ENCODE peak calls at places on chromosome 16, in five cellular contexts. E is tibial nerve, Q is fibroblast of lung, V is adrenal gland, I is ovary. N is an unnamed sample. For H3K27me3, the result is how much of the 10 kb centered on the place peaks cover.

GRCh38 chr16:53502331-53503269 is at the start of gene AKTIP:
- DNase-seq in E (no peak), Q (peak), V (peak), I (peak), N (no peak)

GRCh38 chr16:84795338-84796053 is 24.3 kb upstream of the CRISPLD2 start:
- DNase-seq in E (peak), Q (peak), V (peak), I (peak), N (peak)

GRCh38 chr16:21683184-21683583 is 19.4 kb downstream of the OTOA start:
- DNase-seq in E (no peak), Q (no peak), V (no peak), I (no peak), N (no peak)

GRCh38 chr16:79757968-79758367 is 157.4 kb upstream of the MAF start:
- DNase-seq in E (no peak), Q (no peak), V (no peak), I (no peak), N (no peak)

GRCh38 chr16:80208015-80208414 is 332.8 kb upstream of the DYNLRB2 start:
- DNase-seq in E (no peak), Q (no peak), V (no peak), I (no peak), N (no peak)

GRCh38 chr16:11016524-11016988 is 72.2 kb downstream of the CLEC16A start:
- DNase-seq in E (no peak), Q (no peak), V (no peak), I (no peak), N (no peak)

GRCh38 chr16:83205896-83206295 is 579.1 kb downstream of the CDH13 start:
- DNase-seq in E (no peak), Q (peak), V (no peak), I (no peak), N (no peak)

GRCh38 chr16:53465606-53466290 is 31.5 kb downstream of the RBL2 start:
- DNase-seq in E (no peak), Q (peak), V (peak), I (no peak), N (no peak)

GRCh38 chr16:84072014-84072413 is 29.4 kb upstream of the SLC38A8 start:
- DNase-seq in E (no peak), Q (peak), V (no peak), I (no peak), N (no peak)

GRCh38 chr16:65044861-65045260 is 77.0 kb downstream of the CDH11 start:
- DNase-seq in E (no peak), Q (peak), V (no peak), I (no peak), N (peak)

GRCh38 chr16:68000450-68000849 is 1.2 kb upstream of the DPEP2 start:
- DNase-seq in E (no peak), Q (no peak), V (no peak), I (no peak), N (no peak)

GRCh38 chr16:68490829-68491575 is 42.7 kb upstream of the SMPD3 start:
- DNase-seq in E (no peak), Q (peak), V (peak), I (no peak), N (peak)

GRCh38 chr16:21986692-21987246 is 14.1 kb downstream of the PDZD9 start:
- DNase-seq in E (no peak), Q (no peak), V (no peak), I (no peak), N (no peak)

GRCh38 chr16:52953215-52953614 is 99.5 kb downstream of the CHD9NB start:
- DNase-seq in E (no peak), Q (no peak), V (no peak), I (no peak), N (no peak)

GRCh38 chr16:73483076-73483791 is 435.3 kb upstream of the ZFHX3 start:
- DNase-seq in E (no peak), Q (no peak), V (no peak), I (no peak), N (no peak)

GRCh38 chr16:56481468-56482112 is 30.2 kb downstream of the OGFOD1 start:
- DNase-seq in E (no peak), Q (peak), V (peak), I (no peak), N (no peak)

GRCh38 chr16:15919331-15919730 is 30.1 kb upstream of the ABCC1 start:
- DNase-seq in E (no peak), Q (no peak), V (no peak), I (no peak), N (no peak)

GRCh38 chr16:26667271-26667703 is 399.4 kb upstream of the C16orf82 start:
- DNase-seq in E (no peak), Q (no peak), V (no peak), I (no peak), N (no peak)

GRCh38 chr16:10776280-10776679 is 32.6 kb downstream of the NUBP1 start:
- DNase-seq in E (no peak), Q (no peak), V (no peak), I (no peak), N (no peak)

GRCh38 chr16:23952128-23953041 is 116.6 kb downstream of the PRKCB start:
- DNase-seq in E (no peak), Q (peak), V (peak), I (no peak), N (peak)

GRCh38 chr16:29745853-29746345 is at the start of gene C16orf54:
- DNase-seq in E (no peak), Q (no peak), V (peak), I (no peak), N (no peak)

GRCh38 chr16:81004646-81005353 is 1.9 kb downstream of the CMC2 start:
- DNase-seq in E (no peak), Q (peak), V (peak), I (no peak), N (no peak)

GRCh38 chr16:73054732-73055481 is 7.0 kb upstream of the ZFHX3 start:
- DNase-seq in E (no peak), Q (peak), V (no peak), I (no peak), N (no peak)

DNA sequence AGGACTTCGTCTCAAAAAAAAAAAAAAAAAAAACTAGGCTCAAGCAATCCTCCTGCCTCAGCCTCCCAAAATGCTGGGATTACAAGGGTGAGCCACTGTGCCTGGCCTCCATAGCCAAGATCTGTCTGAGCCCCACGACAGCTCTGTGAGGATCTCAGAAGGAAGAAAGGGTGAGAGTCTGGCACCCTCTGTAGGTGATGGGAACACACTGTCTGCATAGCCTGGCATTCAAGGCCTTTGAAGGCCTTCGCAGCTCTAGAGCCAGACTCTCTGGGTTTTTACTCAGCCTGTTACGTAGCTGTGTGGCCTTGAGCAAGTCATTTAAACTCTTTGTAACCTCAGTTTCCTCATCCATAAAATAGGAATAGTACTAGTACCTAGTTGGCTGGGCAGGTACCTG is 6.3 kb upstream of the XPO6 start:
- DNase-seq in E (no peak), Q (peak), V (peak), I (no peak), N (no peak)
- TF ChIP-seq CTCF in E (no peak), Q (peak), V (peak), I (no peak), N (peak)

GRCh38 chr16:86225905-86226371 is 284.4 kb upstream of the FOXF1 start:
- DNase-seq in E (no peak), Q (peak), V (no peak), I (no peak), N (no peak)

GRCh38 chr16:86222541-86222940 is 287.8 kb upstream of the FOXF1 start:
- DNase-seq in E (no peak), Q (peak), V (no peak), I (no peak), N (peak)

GRCh38 chr16:86222965-86223551 is 287.3 kb upstream of the FOXF1 start:
- DNase-seq in E (no peak), Q (peak), V (no peak), I (no peak), N (peak)

GRCh38 chr16:86224126-86224525 is 286.2 kb upstream of the FOXF1 start:
- DNase-seq in E (no peak), Q (no peak), V (no peak), I (no peak), N (no peak)

DNA sequence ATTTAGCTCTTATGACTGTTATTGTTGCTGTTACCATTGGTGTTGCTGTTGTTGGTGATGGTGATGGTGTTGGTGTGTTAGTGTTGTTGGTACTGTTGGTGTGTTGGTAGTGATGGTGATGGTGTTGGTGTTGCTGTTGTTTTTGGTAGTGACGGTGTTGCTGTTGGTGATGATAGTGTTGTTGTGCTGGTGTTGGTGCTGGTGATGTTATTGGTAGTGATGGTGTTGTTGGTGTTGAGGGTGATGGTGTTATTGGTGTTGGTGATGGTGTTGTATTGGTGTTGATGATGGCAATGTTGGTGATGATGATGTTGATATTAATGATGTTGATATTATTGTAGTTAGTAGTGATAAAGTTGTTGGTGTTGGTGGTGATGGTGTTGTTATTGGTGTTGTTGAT is 285.7 kb upstream of the FOXF1 start:
- DNase-seq in E (no peak), Q (no peak), V (no peak), I (no peak), N (no peak)
- H3K27me3 ChIP-seq in E (under half), Q (under half), V (under half), I (under half), N (under half)

GRCh38 chr16:12258806-12259205 is 282.3 kb downstream of the SNX29 start:
- DNase-seq in E (no peak), Q (no peak), V (no peak), I (no peak), N (no peak)

GRCh38 chr16:12259258-12259657 is 282.7 kb downstream of the SNX29 start:
- DNase-seq in E (no peak), Q (no peak), V (no peak), I (peak), N (no peak)

GRCh38 chr16:12256880-12257279 is 280.3 kb downstream of the SNX29 start:
- DNase-seq in E (no peak), Q (no peak), V (no peak), I (no peak), N (no peak)

GRCh38 chr16:12255919-12256665 is 279.6 kb downstream of the SNX29 start:
- DNase-seq in E (no peak), Q (no peak), V (no peak), I (no peak), N (no peak)

DNA sequence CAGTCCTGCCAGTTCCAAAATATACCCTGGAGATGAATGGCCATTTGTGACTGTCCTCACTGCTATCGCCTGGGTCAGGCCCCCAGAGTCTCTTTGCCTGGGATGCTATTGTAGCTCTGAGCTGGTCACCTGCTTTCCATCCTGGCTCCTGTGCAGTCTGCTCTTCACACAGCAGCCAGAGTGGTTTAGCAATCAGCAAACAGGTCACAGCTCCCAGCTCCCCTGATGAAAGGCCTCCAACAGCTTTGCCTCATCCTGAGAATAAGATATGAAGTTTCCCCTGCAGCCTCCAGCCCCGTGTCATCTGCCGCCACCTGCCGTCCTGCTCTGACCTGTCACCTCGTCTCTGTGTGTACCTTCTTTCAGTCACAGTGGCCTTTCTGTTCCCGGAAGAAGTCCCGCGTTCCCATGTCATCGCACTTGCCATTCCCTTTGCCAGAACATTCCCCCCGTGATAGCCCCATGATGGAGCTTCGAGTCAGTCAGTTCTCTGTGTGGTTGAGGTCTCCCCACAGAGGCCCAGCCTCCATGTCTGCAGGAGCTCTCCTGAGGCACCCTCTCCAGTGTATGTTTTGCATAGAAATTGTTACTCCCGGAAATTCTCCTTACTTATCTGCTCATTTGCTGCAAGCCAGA is 281.5 kb downstream of the SNX29 start:
- DNase-seq in E (no peak), Q (no peak), V (no peak), I (no peak), N (no peak)
- TF ChIP-seq CTCF in E (no peak), Q (no peak), V (no peak), I (no peak), N (no peak)

GRCh38 chr16:3194792-3195191 is 6.8 kb downstream of the OR1F1 start:
- DNase-seq in E (no peak), Q (no peak), V (no peak), I (no peak), N (no peak)
- H3K27me3 ChIP-seq in E (under half), Q (under half), V (half or more), I (under half), N (under half)

GRCh38 chr16:31713945-31714898 is 159.4 kb upstream of the ZNF267 start:
- DNase-seq in E (no peak), Q (no peak), V (no peak), I (no peak), N (no peak)
- TF ChIP-seq CTCF in E (no peak), Q (no peak), V (no peak), I (no peak), N (peak)

GRCh38 chr16:66052745-66053144 is 313.7 kb upstream of the CDH5 start:
- DNase-seq in E (no peak), Q (no peak), V (no peak), I (no peak), N (no peak)
- H3K27me3 ChIP-seq in E (under half), Q (under half), V (under half), I (under half), N (under half)

DNA sequence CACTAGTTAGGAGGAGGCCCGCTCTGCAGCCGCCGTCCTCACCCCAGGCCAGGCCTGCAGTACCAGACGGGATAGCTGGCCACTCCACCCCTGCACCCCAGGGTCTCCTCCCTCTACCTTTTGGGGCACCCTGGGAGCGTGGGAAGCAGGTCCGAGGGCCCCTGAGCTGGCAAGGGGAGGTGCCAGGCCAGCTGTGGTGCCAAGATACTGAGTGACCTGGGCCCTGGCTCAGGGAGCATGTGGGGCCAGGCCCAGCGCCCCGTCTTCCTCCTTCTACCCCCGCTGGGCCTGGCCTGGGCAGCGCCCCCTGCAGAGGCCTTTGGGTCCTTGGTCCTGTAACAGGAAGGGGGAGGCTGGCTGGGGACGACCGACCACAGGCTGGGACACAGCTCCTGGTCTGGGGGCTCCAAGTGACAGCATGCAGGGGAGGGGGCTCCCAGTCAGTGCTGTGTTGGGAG is 13.0 kb downstream of the PAM16 start:
- DNase-seq in E (no peak), Q (no peak), V (no peak), I (no peak), N (no peak)
- TF ChIP-seq CTCF in E (no peak), Q (no peak), V (no peak), I (no peak), N (peak)

GRCh38 chr16:20314575-20314974 is 12.7 kb downstream of the GP2 start:
- DNase-seq in E (no peak), Q (no peak), V (no peak), I (no peak), N (no peak)

GRCh38 chr16:20317117-20317516 is 10.2 kb downstream of the GP2 start:
- DNase-seq in E (no peak), Q (no peak), V (no peak), I (no peak), N (no peak)

GRCh38 chr16:20313741-20314140 is 13.6 kb downstream of the GP2 start:
- DNase-seq in E (no peak), Q (no peak), V (no peak), I (no peak), N (no peak)

GRCh38 chr16:20316715-20317114 is 10.6 kb downstream of the GP2 start:
- DNase-seq in E (no peak), Q (no peak), V (no peak), I (no peak), N (no peak)

DNA sequence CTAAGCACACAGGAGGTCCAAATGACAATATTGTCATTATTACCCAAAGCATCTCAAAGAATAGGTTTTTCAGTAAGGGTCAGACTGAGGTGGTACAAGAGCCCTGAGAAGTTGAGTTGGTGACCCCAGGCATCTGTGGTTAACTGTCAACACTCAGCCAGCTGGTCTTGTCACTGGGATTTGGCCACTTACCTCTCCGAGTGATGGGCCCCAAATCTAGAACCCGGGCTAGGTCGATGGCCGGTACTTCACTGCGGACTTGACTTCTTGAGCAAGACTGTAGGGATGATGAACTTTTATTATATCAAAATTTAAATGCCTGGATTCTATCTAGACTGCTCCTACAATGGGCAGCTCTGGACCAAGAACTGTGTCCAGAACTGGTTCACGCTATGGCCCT is 11.5 kb downstream of the GP2 start:
- DNase-seq in E (no peak), Q (no peak), V (no peak), I (no peak), N (no peak)
- H3K27me3 ChIP-seq in E (under half), Q (under half), V (under half), I (under half), N (under half)

GRCh38 chr16:88455610-88456355 is 2.7 kb downstream of the ZFPM1 start:
- DNase-seq in E (no peak), Q (peak), V (peak), I (no peak), N (no peak)
- TF ChIP-seq CTCF in E (no peak), Q (no peak), V (no peak), I (no peak), N (no peak)